ENCODE peak calls at places on chromosomes 13 and 19, in five cellular contexts. J, U, N, P and X are unnamed samples.

GRCh38 chr13:30615851-30616311 is 1.8 kb upstream of the USPL1 start:
- DNase-seq in N (peak), J (peak), P (peak), U (no peak), X (peak)

GRCh38 chr19:18340237-18340989 is at the start of gene PGPEP1:
- DNase-seq in U (peak), P (peak), N (peak), J (peak), X (peak)

GRCh38 chr19:10748924-10749434 is 31.1 kb downstream of the DNM2 start:
- DNase-seq in N (no peak), U (no peak), P (peak), J (no peak), X (no peak)

GRCh38 chr19:7137120-7137519 is 67.6 kb downstream of the ZNF557 start:
- DNase-seq in N (no peak), J (no peak), P (no peak), U (no peak), X (no peak)

GRCh38 chr19:2487780-2488330 is 11.9 kb downstream of the GADD45B start:
- DNase-seq in U (no peak), N (no peak), P (no peak), J (no peak), X (no peak)

GRCh38 chr19:49069026-49069425 is 3.5 kb downstream of the KCNA7 start:
- DNase-seq in P (no peak), U (no peak), N (no peak), J (no peak), X (no peak)

GRCh38 chr19:40596608-40597328 is 4.4 kb upstream of the LTBP4 start:
- DNase-seq in P (peak), J (no peak), N (no peak), U (peak), X (no peak)

GRCh38 chr19:5691930-5692784 is 2.1 kb downstream of the RPL36 start:
- DNase-seq in J (peak), P (no peak), U (peak), N (no peak), X (no peak)

GRCh38 chr13:81577601-81578000 is 1236.7 kb upstream of the SPRY2 start:
- DNase-seq in J (no peak), N (no peak), U (no peak), P (peak), X (no peak)

GRCh38 chr19:53019684-53020083 is 6.0 kb downstream of the ERVV-1 start:
- DNase-seq in J (no peak), N (no peak), P (no peak), U (peak), X (no peak)

GRCh38 chr13:39244561-39245230 is 206.4 kb downstream of the NHLRC3 start:
- DNase-seq in U (no peak), J (no peak), P (no peak), N (no peak), X (no peak)

GRCh38 chr13:109784590-109785140 is 1.7 kb downstream of the IRS2 start:
- DNase-seq in P (peak), J (peak), U (peak), N (peak), X (peak)

GRCh38 chr19:29612801-29613595 is 6.9 kb downstream of the POP4 start:
- DNase-seq in U (no peak), N (no peak), P (no peak), J (no peak), X (no peak)

GRCh38 chr19:13848811-13849241 is 28.1 kb upstream of the NANOS3 start:
- DNase-seq in N (no peak), J (no peak), U (no peak), P (no peak), X (peak)

GRCh38 chr13:112879283-112879833 is 89.7 kb upstream of the MCF2L start:
- DNase-seq in N (no peak), U (no peak), J (no peak), P (peak), X (no peak)

GRCh38 chr13:96671073-96671472 is 323.2 kb downstream of the OXGR1 start:
- DNase-seq in J (no peak), N (no peak), U (no peak), P (no peak), X (no peak)

GRCh38 chr13:42539670-42540069 is 34.3 kb upstream of the TNFSF11 start:
- DNase-seq in N (no peak), P (peak), J (no peak), U (no peak), X (no peak)

GRCh38 chr13:98013241-98013640 is 59.8 kb downstream of the IPO5 start:
- DNase-seq in N (no peak), P (no peak), J (no peak), U (no peak), X (no peak)

GRCh38 chr19:40803857-40804782 is 5.1 kb downstream of the EGLN2 start:
- DNase-seq in J (peak), P (no peak), N (no peak), U (peak), X (peak)

GRCh38 chr19:4582980-4583842 is 23.7 kb upstream of the SEMA6B start:
- DNase-seq in N (no peak), U (no peak), J (no peak), P (no peak), X (no peak)

GRCh38 chr19:35608250-35608649 is 4.3 kb upstream of the HAUS5 start:
- DNase-seq in J (no peak), P (no peak), N (no peak), U (no peak), X (no peak)

GRCh38 chr13:92224052-92224821 is 825.8 kb downstream of the GPC5 start:
- DNase-seq in U (no peak), J (no peak), P (peak), N (no peak), X (no peak)

GRCh38 chr19:55013596-55013995 is 24.5 kb downstream of the GP6 start:
- DNase-seq in U (no peak), N (no peak), J (no peak), P (no peak), X (no peak)

GRCh38 chr13:79128158-79128557 is 277.9 kb downstream of the RBM26 start:
- DNase-seq in U (no peak), N (no peak), P (peak), J (no peak), X (no peak)